ENCODE peak calls at places on chromosome 13, in four cellular contexts. W is GM12878, G is HepG2, X is K562. A is an unnamed sample.

GRCh38 chr13:110625771-110626321 is 10.5 kb downstream of the NAXD start:
- DNase-seq in W (no peak), G (no peak), X (no peak), A (no peak)

GRCh38 chr13:99296270-99296865 is 10.8 kb downstream of the GPR183 start:
- DNase-seq in W (no peak), G (no peak), X (no peak), A (no peak)

GRCh38 chr13:98941536-98941935 is 36.3 kb downstream of the DOCK9 start:
- DNase-seq in W (no peak), G (no peak), X (no peak), A (no peak)

GRCh38 chr13:41974262-41974900 is 13.5 kb upstream of the VWA8 start:
- DNase-seq in W (no peak), G (peak; percentile 50), X (no peak), A (no peak)

GRCh38 chr13:106810069-106810468 is 242.1 kb upstream of the ARGLU1 start:
- DNase-seq in W (no peak), G (no peak), X (no peak), A (no peak)

GRCh38 chr13:45623516-45624090 is 8.1 kb upstream of the ERICH6B start:
- DNase-seq in W (peak; percentile 21), G (peak; percentile 19), X (peak; percentile 6), A (no peak)

GRCh38 chr13:92514420-92515125 is 712.0 kb upstream of the GPC6 start:
- DNase-seq in W (no peak), G (no peak), X (no peak), A (no peak)

GRCh38 chr13:85864963-85865530 is 65.8 kb upstream of the SLITRK6 start:
- DNase-seq in W (no peak), G (peak; percentile 6), X (peak; percentile 1), A (peak; percentile 19)

GRCh38 chr13:99895999-99896695 is 75.4 kb downstream of the ZIC5 start:
- DNase-seq in W (no peak), G (no peak), X (no peak), A (peak; percentile 52)

GRCh38 chr13:110265682-110266430 is 41.1 kb downstream of the COL4A1 start:
- DNase-seq in W (no peak), G (no peak), X (no peak), A (no peak)

GRCh38 chr13:101757446-101758039 is 305.1 kb downstream of the ITGBL1 start:
- DNase-seq in W (no peak), G (no peak), X (no peak), A (no peak)

GRCh38 chr13:38361551-38362262 is 12.1 kb downstream of the UFM1 start:
- DNase-seq in W (no peak), G (no peak), X (no peak), A (no peak)

GRCh38 chr13:34762312-34762711 is 179.8 kb upstream of the NBEA start:
- DNase-seq in W (no peak), G (no peak), X (no peak), A (no peak)

GRCh38 chr13:100987993-100988392 is 313.4 kb upstream of the TMTC4 start:
- DNase-seq in W (no peak), G (no peak), X (no peak), A (peak; percentile 12)

GRCh38 chr13:110391273-110391672 is 84.2 kb downstream of the COL4A2 start:
- DNase-seq in W (no peak), G (no peak), X (no peak), A (no peak)

GRCh38 chr13:19845758-19846157 is 17.7 kb downstream of the ZMYM5 start:
- DNase-seq in W (no peak), G (peak; percentile 57), X (peak; percentile 55), A (no peak)

GRCh38 chr13:29494520-29494919 is 101.0 kb downstream of the SLC7A1 start:
- DNase-seq in W (no peak), G (no peak), X (no peak), A (no peak)

GRCh38 chr13:75175575-75175974 is 306.4 kb downstream of the TBC1D4 start:
- DNase-seq in W (no peak), G (no peak), X (no peak), A (no peak)

GRCh38 chr13:27036236-27036981 is 135.2 kb downstream of the USP12 start:
- DNase-seq in W (no peak), G (no peak), X (no peak), A (no peak)

GRCh38 chr13:48194392-48194754 is 38.6 kb upstream of the ITM2B start:
- DNase-seq in W (peak; percentile 43), G (no peak), X (no peak), A (no peak)

GRCh38 chr13:51614350-51614786 is 30.1 kb downstream of the WDFY2 start:
- DNase-seq in W (peak; percentile 56), G (no peak), X (no peak), A (no peak)
- TF ChIP-seq TCF7 in W (no peak), G (no peak), X (no peak), A (no peak)

GRCh38 chr13:32087955-32088747 is 56.6 kb downstream of the FRY start:
- DNase-seq in W (no peak), G (peak; percentile 91), X (no peak), A (no peak)
- TF ChIP-seq TCF7 in W (no peak), G (no peak), X (no peak), A (no peak)

GRCh38 chr13:113978741-113979481 is 5.0 kb upstream of the C13orf46 start:
- DNase-seq in W (no peak), G (no peak), X (no peak), A (peak; percentile 7)
- TF ChIP-seq TCF7 in W (no peak), G (no peak), X (no peak), A (no peak)

GRCh38 chr13:59680429-59681024 is 483.2 kb downstream of the DIAPH3 start:
- DNase-seq in W (no peak), G (no peak), X (peak; percentile 4), A (no peak)
- TF ChIP-seq TCF7 in W (no peak), G (no peak), X (no peak), A (no peak)

GRCh38 chr13:36430247-36431203 is 1.8 kb upstream of the CCNA1 start:
- DNase-seq in W (no peak), G (no peak), X (no peak), A (peak; percentile 38)

GRCh38 chr13:36431204-36432105 is 840 bp upstream of the CCNA1 start:
- DNase-seq in W (no peak), G (no peak), X (no peak), A (peak; percentile 41)

GRCh38 chr13:36428083-36428482 is 4.2 kb upstream of the CCNA1 start:
- DNase-seq in W (no peak), G (no peak), X (no peak), A (no peak)

GRCh38 chr13:36436811-36437210 is 4.5 kb downstream of the CCNA1 start:
- DNase-seq in W (no peak), G (no peak), X (no peak), A (no peak)

DNA sequence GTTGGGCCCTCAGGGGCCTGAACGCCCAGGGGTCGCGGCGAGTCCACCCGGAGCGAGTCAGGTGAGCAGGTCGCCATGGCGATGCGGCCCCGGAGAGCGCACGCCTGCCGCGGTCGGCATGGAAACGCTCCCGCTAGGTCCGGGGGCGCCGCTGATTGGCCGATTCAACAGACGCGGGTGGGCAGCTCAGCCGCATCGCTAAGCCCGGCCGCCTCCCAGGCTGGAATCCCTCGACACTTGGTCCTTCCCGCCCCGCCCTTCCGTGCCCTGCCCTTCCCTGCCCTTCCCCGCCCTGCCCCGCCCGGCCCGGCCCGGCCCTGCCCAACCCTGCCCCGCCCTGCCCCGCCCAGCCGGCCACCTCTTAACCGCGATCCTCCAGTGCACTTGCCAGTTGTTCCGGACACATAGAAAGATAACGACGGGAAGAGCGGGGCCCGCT is at the start of gene CCNA1:
- DNase-seq in W (no peak), G (no peak), X (peak; percentile 27), A (peak; percentile 89)
- TF ChIP-seq TCF7 in W (no peak), G (no peak), X (no peak), A (no peak)

GRCh38 chr13:32032780-32033179 is 1.2 kb downstream of the FRY start:
- DNase-seq in W (no peak), G (no peak), X (no peak), A (no peak)
- TF ChIP-seq TCF7 in W (no peak), G (no peak), X (no peak), A (no peak)

DNA sequence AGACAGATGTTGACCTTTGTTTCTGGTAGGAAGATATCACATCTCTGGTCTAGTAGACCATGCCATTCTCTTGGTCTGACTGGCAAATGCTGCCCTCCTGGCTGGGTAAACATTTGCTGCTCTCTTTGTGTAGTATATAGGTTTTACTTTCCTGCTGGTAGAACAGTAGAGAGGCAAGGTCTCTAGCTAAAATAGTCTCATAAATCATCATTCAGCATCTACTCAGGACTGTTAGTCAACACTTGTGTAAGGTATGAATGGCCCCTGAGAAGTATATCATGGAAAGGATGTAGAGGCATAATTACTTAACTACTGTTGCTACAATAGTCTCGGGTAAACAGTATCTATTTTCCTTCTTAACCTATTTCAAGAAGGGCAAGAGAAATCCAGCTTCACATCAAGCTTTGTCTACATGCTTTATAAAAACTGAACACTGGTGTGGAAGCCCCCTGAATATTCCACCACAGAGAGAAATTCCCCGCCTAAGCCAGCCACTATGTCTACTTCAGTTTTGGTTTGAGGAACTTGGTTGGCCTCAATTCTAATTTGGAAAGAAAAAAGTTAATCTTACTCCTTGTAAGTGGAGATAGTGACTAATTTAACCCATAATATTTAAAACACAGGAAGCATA is 18.4 kb upstream of the MYCBP2 start:
- DNase-seq in W (no peak), G (no peak), X (no peak), A (no peak)
- TF ChIP-seq TCF7 in W (no peak), G (no peak), X (no peak), A (no peak)

DNA sequence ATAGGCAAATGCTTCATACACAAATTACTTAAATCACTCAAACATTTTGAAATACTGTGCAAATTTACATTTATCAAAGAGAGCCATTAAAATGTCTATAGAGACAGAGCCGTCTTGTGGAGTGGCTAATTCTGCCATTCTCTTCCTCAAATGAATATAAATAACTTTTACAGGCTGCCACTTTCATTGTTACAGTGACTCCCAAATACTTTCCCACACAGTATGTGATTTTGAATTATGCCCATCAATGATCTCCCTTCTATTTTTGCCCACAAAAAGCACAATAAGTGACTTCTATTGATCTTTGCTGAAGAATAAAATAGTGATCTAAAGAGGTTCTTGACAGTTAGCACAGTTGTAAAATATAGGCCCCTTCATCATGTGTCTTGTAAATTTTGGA is 1244.9 kb downstream of the PCDH17 start:
- DNase-seq in W (no peak), G (no peak), X (no peak), A (no peak)
- TF ChIP-seq TCF7 in W (no peak), G (no peak), X (no peak), A (no peak)

GRCh38 chr13:63696055-63696454 is 2280.4 kb upstream of the PCDH20 start:
- DNase-seq in W (no peak), G (no peak), X (no peak), A (no peak)
- TF ChIP-seq TCF7 in W (no peak), G (no peak), X (no peak), A (no peak)

A was measured in WTC11.